ENCODE peak calls at places on chromosomes 3 and 15, in nine cellular contexts. D is SK-N-SH, M is RWPE1, H is GM10248, O is fibroblast of lung, K is cardiac fibroblast, P is uterus, R is right lobe of liver, A is kidney epithelial cell. W is an unnamed sample.

GRCh38 chr3:28349397-28350000 is 875 bp upstream of the AZI2 start:
- DNase-seq in D (peak), K (peak), O (no peak), R (no peak), M (peak), P (no peak), A (peak), H (no peak), W (no peak)

GRCh38 chr3:28291577-28291976 is 50.2 kb downstream of the CMC1 start:
- DNase-seq in D (no peak), O (no peak), K (no peak), M (no peak), P (no peak), H (no peak), R (no peak), A (no peak), W (no peak)

GRCh38 chr3:46905661-46906451 is 28.3 kb downstream of the PTH1R start:
- DNase-seq in D (peak), M (no peak), O (no peak), R (peak), H (no peak), A (no peak), P (peak), K (no peak), W (no peak)

GRCh38 chr3:62142696-62143095 is 230.7 kb downstream of the FEZF2 start:
- DNase-seq in D (no peak), K (no peak), O (no peak), A (no peak), R (no peak), H (no peak), P (no peak), M (no peak), W (no peak)

GRCh38 chr3:4986611-4987373 is 7.6 kb downstream of the BHLHE40 start:
- DNase-seq in A (peak), K (peak), H (peak), O (peak), P (peak), D (peak), M (peak), R (peak), W (peak)

GRCh38 chr3:43747641-43748040 is 56.9 kb downstream of the ABHD5 start:
- DNase-seq in A (no peak), M (no peak), R (no peak), P (no peak), K (peak), O (no peak), D (no peak), H (no peak), W (no peak)

GRCh38 chr3:61360297-61360696 is 109.0 kb upstream of the FHIT start:
- DNase-seq in K (no peak), P (no peak), H (no peak), M (no peak), A (no peak), O (no peak), R (no peak), D (no peak), W (no peak)

GRCh38 chr15:94793641-94794040 is 562.3 kb downstream of the MCTP2 start:
- DNase-seq in H (no peak), M (peak), K (no peak), O (peak), D (no peak), P (no peak), R (no peak), A (peak), W (peak)

GRCh38 chr3:172438181-172438580 is 10.1 kb downstream of the GHSR start:
- DNase-seq in A (no peak), D (no peak), O (no peak), P (no peak), H (no peak), M (no peak), R (no peak), K (no peak), W (no peak)

GRCh38 chr3:23442598-23443383 is 239.7 kb downstream of the UBE2E2 start:
- DNase-seq in M (no peak), R (no peak), P (no peak), O (peak), A (no peak), D (peak), K (peak), H (peak), W (no peak)

GRCh38 chr3:21216598-21216997 is 534.4 kb downstream of the ZNF385D start:
- DNase-seq in A (no peak), R (no peak), H (no peak), M (no peak), K (peak), O (peak), D (no peak), P (no peak), W (peak)

GRCh38 chr3:193030276-193030675 is 112.6 kb upstream of the MB21D2 start:
- DNase-seq in M (peak), P (no peak), D (no peak), K (peak), A (no peak), R (no peak), O (peak), H (no peak), W (peak)

GRCh38 chr3:46862689-46863020 is 589 bp downstream of the MYL3 start:
- DNase-seq in H (no peak), P (peak), A (no peak), R (no peak), O (no peak), D (no peak), M (no peak), K (no peak), W (no peak)

GRCh38 chr15:94723801-94724200 is 492.4 kb downstream of the MCTP2 start:
- DNase-seq in D (no peak), K (no peak), O (no peak), A (no peak), M (peak), P (no peak), R (no peak), H (no peak), W (peak)

GRCh38 chr15:64634576-64635485 is 140.6 kb downstream of the RBPMS2 start:
- DNase-seq in D (no peak), M (no peak), K (peak), A (peak), R (no peak), P (no peak), O (no peak), H (peak), W (no peak)

GRCh38 chr3:61734980-61735731 is 173.8 kb downstream of the PTPRG start:
- DNase-seq in R (no peak), M (no peak), P (no peak), K (no peak), D (no peak), A (no peak), O (no peak), H (no peak), W (no peak)

GRCh38 chr3:125028657-125029056 is 27.1 kb downstream of the HEG1 start:
- DNase-seq in R (no peak), O (no peak), A (no peak), P (no peak), D (no peak), H (no peak), K (no peak), M (no peak), W (no peak)

GRCh38 chr15:39248204-39248603 is 332.7 kb upstream of the THBS1 start:
- DNase-seq in D (no peak), H (no peak), A (no peak), K (peak), M (no peak), R (no peak), O (peak), P (no peak), W (no peak)

GRCh38 chr15:68346986-68347385 is 69.4 kb downstream of the FEM1B start:
- DNase-seq in A (no peak), K (no peak), O (no peak), D (no peak), R (peak), H (no peak), P (no peak), M (no peak), W (no peak)

DNA sequence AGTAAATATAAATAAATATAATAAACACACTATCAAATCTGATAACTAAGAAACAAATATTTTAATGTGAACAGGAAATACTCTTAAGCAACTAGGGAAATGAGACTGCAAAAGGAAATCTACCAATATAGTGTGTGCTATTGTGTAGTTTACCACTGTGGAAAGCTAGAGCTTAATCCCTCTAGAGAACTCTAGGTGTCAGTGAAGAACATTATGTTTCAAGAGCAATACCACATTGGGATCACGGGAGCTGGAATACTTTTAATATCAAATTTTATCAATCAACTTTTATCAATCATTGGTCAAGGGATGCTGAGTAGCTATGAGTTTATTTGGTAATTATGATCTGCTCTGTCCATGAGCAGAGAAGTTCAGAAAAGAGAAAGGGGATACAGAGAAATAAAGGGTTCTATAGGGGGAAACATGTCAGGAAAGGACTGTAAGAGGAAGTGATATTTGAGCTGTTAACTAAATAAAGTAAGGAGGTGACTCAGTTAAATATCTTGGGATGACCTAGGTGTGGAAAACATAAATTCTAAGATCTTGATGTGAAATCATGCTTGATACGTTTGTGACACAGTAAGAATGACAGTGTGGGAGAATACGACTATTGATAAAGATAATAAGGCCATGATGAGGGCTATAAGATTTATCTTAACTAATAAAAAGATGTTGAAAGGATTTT is 762.2 kb upstream of the ALCAM start:
- DNase-seq in M (peak), O (peak), K (peak), A (no peak), H (no peak), D (no peak), P (no peak), R (no peak), W (peak)
- TF ChIP-seq CTCF in M (no peak), O (peak), K (peak), A (peak), H (no peak), D (peak), P (no peak), R (no peak), W (peak)

GRCh38 chr15:71203573-71204444 is 88.5 kb downstream of the THSD4 start:
- DNase-seq in K (peak), H (no peak), R (no peak), D (no peak), P (no peak), M (no peak), O (no peak), A (no peak), W (no peak)

GRCh38 chr15:71202712-71203111 is 87.4 kb downstream of the THSD4 start:
- DNase-seq in M (no peak), R (no peak), P (no peak), O (no peak), K (no peak), D (no peak), H (no peak), A (no peak), W (no peak)

GRCh38 chr15:71198846-71199245 is 83.6 kb downstream of the THSD4 start:
- DNase-seq in M (no peak), K (no peak), O (no peak), R (no peak), D (no peak), A (no peak), P (no peak), H (no peak), W (no peak)

GRCh38 chr15:71199384-71200351 is 84.4 kb downstream of the THSD4 start:
- DNase-seq in P (no peak), D (no peak), K (no peak), A (no peak), H (no peak), M (no peak), O (no peak), R (no peak), W (no peak)

GRCh38 chr15:71201471-71201870 is 86.2 kb downstream of the THSD4 start:
- DNase-seq in D (no peak), A (no peak), K (no peak), O (peak), R (no peak), M (no peak), H (no peak), P (no peak), W (no peak)
- TF ChIP-seq CTCF in D (no peak), A (no peak), K (no peak), O (no peak), R (no peak), M (no peak), H (no peak), P (no peak), W (no peak)

DNA sequence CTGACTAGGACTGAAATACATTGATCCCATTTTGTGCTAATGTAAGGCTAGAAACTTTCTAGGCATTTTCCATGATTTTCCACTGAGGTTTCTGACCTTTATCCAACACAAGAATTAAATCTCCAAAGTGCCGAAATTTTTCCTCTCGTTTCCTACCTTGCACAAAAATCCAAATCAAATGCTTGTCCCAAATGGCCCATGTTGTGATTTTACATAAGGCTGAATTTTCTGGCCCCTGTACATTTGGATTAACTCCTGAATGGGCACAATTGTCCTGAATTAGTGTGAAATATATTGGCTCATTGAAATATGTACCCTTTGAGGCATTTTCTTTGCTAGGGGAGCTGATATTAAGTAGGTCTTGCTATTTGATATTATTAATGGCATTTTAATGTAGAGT is 105.6 kb upstream of the CBLB start:
- DNase-seq in P (no peak), D (no peak), M (no peak), A (no peak), K (no peak), R (no peak), O (no peak), H (no peak), W (no peak)
- TF ChIP-seq CTCF in P (no peak), D (no peak), M (no peak), A (no peak), K (no peak), R (no peak), O (no peak), H (no peak), W (no peak)

GRCh38 chr15:80179025-80179759 is 26.4 kb downstream of the FAH start:
- DNase-seq in K (peak), R (no peak), H (no peak), M (peak), P (no peak), O (peak), A (peak), D (no peak), W (peak)
- TF ChIP-seq CTCF in K (no peak), R (no peak), H (no peak), M (no peak), P (no peak), O (no peak), A (no peak), D (no peak), W (no peak)

DNA sequence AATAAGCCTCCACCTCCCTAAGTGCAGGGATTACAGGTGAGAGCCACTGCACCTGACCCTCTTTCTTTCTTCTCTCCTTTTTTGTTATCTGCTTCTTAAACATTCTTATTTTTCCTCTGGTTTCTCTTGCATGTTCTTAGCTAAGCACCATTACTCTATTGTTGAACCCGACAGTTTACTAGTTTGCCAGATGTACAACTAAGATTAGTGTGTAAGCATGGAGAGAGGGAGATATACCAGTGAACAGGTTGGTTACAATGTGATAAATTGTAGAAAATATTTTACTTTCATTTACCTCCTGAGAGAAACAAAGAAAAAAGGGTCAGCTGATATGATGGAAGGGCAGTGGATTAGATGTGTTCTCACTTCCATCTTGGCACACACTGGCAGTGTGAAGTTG is 4.9 kb downstream of the HAUS2 start:
- DNase-seq in P (no peak), A (no peak), H (no peak), R (no peak), O (no peak), K (no peak), D (no peak), M (no peak), W (no peak)
- TF ChIP-seq CTCF in P (no peak), A (no peak), H (no peak), R (no peak), O (no peak), K (no peak), D (no peak), M (no peak), W (no peak)

DNA sequence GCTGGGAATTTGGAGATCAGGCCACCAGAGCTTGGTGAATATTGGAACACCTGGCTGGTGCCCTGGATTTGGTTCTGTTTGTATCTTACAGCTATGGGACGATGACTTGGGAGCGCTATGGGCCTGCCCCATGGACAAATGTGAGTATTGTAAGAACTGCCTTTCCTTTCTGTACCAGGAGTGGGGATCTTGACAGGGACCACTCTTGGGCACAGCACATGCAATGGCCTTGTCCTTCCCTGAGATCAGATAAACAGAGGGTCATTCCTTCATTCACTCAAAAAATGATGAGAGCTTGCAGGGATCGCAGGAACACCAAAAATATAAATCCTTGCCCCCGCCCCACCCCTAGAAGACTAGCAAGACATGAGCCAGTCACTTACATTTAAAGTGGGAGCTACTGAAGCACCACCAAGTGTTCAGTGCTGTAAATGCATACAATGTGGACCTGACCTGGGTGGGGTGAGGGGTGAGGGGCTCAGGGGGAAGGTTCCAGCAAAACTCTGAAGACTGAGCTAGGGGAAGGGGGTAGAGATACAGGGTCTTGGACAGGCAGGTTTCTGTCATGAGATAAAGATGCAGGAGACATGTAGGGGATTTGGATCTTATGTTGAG is 2.7 kb upstream of the CRELD1 start:
- DNase-seq in O (peak), K (peak), H (no peak), A (no peak), D (peak), P (no peak), R (no peak), M (no peak), W (no peak)
- TF ChIP-seq CTCF in O (no peak), K (peak), H (peak), A (no peak), D (peak), P (no peak), R (peak), M (no peak), W (no peak)

GRCh38 chr3:139309046-139309660 is 34.7 kb upstream of the MRPS22 start:
- DNase-seq in D (no peak), P (no peak), H (no peak), A (no peak), R (no peak), K (no peak), M (no peak), O (no peak), W (no peak)

GRCh38 chr3:139306078-139306477 is 37.7 kb upstream of the MRPS22 start:
- DNase-seq in O (no peak), H (no peak), K (no peak), R (no peak), A (no peak), P (no peak), D (no peak), M (no peak), W (no peak)

GRCh38 chr3:139308156-139309017 is 35.4 kb upstream of the MRPS22 start:
- DNase-seq in P (no peak), D (no peak), K (no peak), R (no peak), O (no peak), H (no peak), A (peak), M (no peak), W (no peak)

GRCh38 chr3:139307601-139308146 is 36.1 kb upstream of the MRPS22 start:
- DNase-seq in M (no peak), O (no peak), A (no peak), R (no peak), H (no peak), P (no peak), D (no peak), K (no peak), W (no peak)

GRCh38 chr3:139307072-139307491 is 36.7 kb upstream of the MRPS22 start:
- DNase-seq in K (no peak), M (no peak), O (no peak), A (no peak), P (no peak), D (no peak), R (no peak), H (no peak), W (no peak)
- TF ChIP-seq CTCF in K (no peak), M (no peak), O (no peak), A (no peak), P (no peak), D (no peak), R (no peak), H (no peak), W (no peak)

W was measured in MCF 10A.